ENCODE peak calls at places on chromosomes 3 and 15, in five cellular contexts. E, B, Z, K and V are unnamed samples.

GRCh38 chr15:35697549-35698299 is 151.8 kb upstream of the DPH6 start:
- DNase-seq in E (no peak), B (no peak), Z (peak), K (peak), V (no peak)

GRCh38 chr15:29040367-29040745 is 154.6 kb downstream of the APBA2 start:
- DNase-seq in E (no peak), B (no peak), Z (no peak), K (peak), V (no peak)

GRCh38 chr3:142224482-142225072 is 808 bp downstream of the GK5 start:
- DNase-seq in E (no peak), B (no peak), Z (no peak), K (peak), V (no peak)

GRCh38 chr3:141482250-141482937 is 4.4 kb upstream of the RASA2 start:
- DNase-seq in E (no peak), B (no peak), Z (peak), K (peak), V (no peak)

GRCh38 chr15:98943609-98944111 is 63.9 kb downstream of the PGPEP1L start:
- DNase-seq in E (peak), B (no peak), Z (no peak), K (peak), V (no peak)

GRCh38 chr15:38514601-38515000 is 50.0 kb downstream of the RASGRP1 start:
- DNase-seq in E (no peak), B (no peak), Z (no peak), K (no peak), V (peak)

GRCh38 chr3:72032435-72033118 is 247.6 kb upstream of the PROK2 start:
- DNase-seq in E (no peak), B (peak), Z (no peak), K (no peak), V (no peak)

GRCh38 chr3:43638594-43639447 is 17.0 kb upstream of the ANO10 start:
- DNase-seq in E (no peak), B (no peak), Z (peak), K (no peak), V (peak)

GRCh38 chr15:62569460-62570404 is 404.6 kb upstream of the C2CD4B start:
- DNase-seq in E (peak), B (no peak), Z (peak), K (peak), V (no peak)

GRCh38 chr3:19866751-19867347 is 67.2 kb downstream of the EFHB start:
- DNase-seq in E (no peak), B (peak), Z (no peak), K (peak), V (peak)

GRCh38 chr3:158330820-158331219 is 220.9 kb downstream of the RSRC1 start:
- DNase-seq in E (no peak), B (no peak), Z (no peak), K (peak), V (no peak)

GRCh38 chr3:133899309-133899708 is 3.6 kb upstream of the RAB6B start:
- DNase-seq in E (no peak), B (no peak), Z (no peak), K (no peak), V (no peak)

DNA sequence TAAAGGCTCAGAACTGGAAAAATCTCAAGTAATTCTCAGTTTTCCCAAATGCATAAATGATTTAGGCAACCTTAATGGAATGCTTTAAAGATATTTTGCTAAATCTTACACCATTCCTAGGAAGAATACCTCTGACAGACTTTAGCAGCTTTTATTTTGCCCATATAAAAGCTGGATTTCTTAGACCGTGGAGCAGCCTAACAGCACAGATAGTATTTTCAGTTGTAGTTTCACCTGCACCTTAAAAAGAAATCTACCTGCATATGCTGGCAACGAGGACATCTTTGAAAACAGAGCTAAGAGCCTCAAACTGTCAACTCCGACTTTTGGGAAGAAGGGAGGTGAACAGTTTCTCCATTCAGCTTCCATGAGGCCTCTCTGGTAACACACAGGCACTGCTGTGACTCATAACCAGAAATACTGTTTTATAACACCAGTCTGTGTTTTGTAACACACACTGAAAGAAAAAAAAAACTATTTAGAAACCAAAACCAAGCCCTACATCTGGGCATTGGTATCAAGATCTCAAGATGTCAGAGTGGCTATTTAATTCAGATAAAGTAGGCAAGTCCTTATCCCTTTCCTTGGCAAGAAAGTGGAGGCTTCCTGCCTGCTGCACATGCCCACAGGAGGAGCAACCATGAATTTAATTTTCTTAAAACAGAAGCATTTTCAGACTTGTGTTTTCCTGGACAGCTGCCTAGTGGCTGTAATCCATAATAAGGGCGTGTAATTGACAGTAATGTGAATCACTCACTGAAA is 181.5 kb upstream of the ICE2 start:
- DNase-seq in E (no peak), B (no peak), Z (no peak), K (peak), V (peak)
- H3K4me3 ChIP-seq in E (no peak), B (no peak), Z (no peak), K (peak), V (no peak)

GRCh38 chr3:189950258-189950657 is 170.4 kb downstream of the P3H2 start:
- DNase-seq in E (no peak), B (no peak), Z (no peak), K (no peak), V (no peak)
- TF ChIP-seq CTCF in E (no peak), B (no peak), Z (no peak), K (no peak), V (no peak)

GRCh38 chr3:112974178-112974517 is 755 bp downstream of the CD200R1 start:
- DNase-seq in E (no peak), B (no peak), Z (no peak), K (no peak), V (no peak)
- H3K4me3 ChIP-seq in E (no peak), B (no peak), Z (no peak), K (no peak), V (peak)

GRCh38 chr15:73964736-73965093 is 27.4 kb downstream of the STOML1 start:
- DNase-seq in E (peak), B (peak), Z (peak), K (peak), V (peak)

GRCh38 chr15:73962409-73962808 is 29.7 kb downstream of the STOML1 start:
- DNase-seq in E (no peak), B (no peak), Z (no peak), K (peak), V (no peak)

GRCh38 chr15:73968461-73968860 is 23.6 kb downstream of the STOML1 start:
- DNase-seq in E (no peak), B (no peak), Z (no peak), K (no peak), V (no peak)

GRCh38 chr15:73965730-73966103 is 26.4 kb downstream of the STOML1 start:
- DNase-seq in E (no peak), B (no peak), Z (no peak), K (peak), V (peak)

GRCh38 chr15:73965094-73965729 is 26.9 kb downstream of the STOML1 start:
- DNase-seq in E (no peak), B (no peak), Z (no peak), K (no peak), V (peak)
- TF ChIP-seq CTCF in E (no peak), B (no peak), Z (no peak), K (no peak), V (no peak)

GRCh38 chr3:48845170-48845569 is 2.5 kb downstream of the PRKAR2A start:
- DNase-seq in E (no peak), B (no peak), Z (no peak), K (peak), V (no peak)
- H3K4me3 ChIP-seq in E (peak), B (peak), Z (no peak), K (no peak), V (no peak)

DNA sequence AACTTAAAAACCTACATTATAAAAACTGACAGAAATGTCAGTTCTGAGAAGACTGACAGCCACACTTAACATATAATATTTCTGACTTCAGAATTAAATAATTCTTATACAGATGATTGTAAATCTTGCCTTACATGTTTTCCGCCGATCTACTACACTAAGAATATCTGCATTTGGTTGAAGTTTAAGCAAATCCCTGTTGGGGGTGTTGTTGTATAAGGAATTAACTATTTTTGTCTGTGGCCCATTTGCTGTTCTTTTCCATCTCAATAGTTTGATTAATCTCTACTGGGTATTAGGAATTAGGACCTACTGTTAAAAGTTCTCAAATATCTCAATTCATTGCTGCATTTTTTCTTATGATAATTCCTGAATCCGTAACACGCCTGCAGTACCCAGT is 838.3 kb upstream of the ROBO1 start:
- DNase-seq in E (no peak), B (no peak), Z (no peak), K (no peak), V (no peak)
- TF ChIP-seq CTCF in E (no peak), B (no peak), Z (peak), K (no peak), V (no peak)

GRCh38 chr3:5197470-5198312 is 10.2 kb downstream of the EDEM1 start:
- DNase-seq in E (no peak), B (no peak), Z (no peak), K (peak), V (peak)
- H3K4me3 ChIP-seq in E (no peak), B (no peak), Z (no peak), K (no peak), V (peak)

DNA sequence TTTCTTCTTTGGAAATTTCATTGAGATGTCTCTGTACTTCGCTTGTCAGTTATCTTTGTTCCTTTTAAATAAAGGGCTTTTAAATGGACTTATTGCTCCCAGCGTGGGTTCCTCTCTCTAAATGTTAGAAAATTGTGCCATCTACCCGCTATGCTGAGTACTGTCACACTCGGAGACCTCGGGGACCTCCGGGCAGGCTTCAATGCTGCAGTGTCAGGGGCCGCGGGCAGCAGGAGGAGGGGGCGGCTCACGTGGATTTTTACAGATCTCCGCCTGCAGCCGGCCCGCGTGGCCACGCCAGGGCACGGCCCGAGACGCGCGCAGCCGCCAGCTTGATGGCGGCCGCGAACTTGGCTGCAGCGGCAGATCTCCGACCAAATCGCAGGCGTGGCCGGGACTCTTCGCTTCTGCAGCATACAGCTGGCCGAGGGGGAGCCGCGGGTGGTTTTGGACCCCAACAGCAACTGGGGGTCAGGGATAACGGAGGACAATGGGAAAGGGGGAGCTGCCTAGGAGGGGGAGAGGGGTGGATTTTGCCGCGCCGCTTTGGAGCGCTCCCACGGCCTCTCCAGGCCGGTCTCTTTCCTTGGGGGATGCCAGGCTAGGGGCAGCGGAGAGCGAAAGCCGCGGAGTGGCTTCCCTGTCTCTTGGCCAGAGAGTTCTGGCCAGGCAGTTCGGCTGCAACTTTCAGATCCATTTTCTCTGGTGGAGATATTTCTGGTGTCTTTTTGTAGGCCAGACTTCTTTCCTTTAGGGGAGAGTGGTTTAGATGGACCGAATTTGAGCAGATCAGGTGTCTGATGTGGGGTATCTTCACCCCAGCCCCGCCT is 15.3 kb downstream of the NR2F2 start:
- DNase-seq in E (peak), B (peak), Z (no peak), K (peak), V (peak)
- TF ChIP-seq CTCF in E (peak), B (peak), Z (no peak), K (peak), V (peak)